ENCODE peak calls at places on chromosomes 5 and 9, in nine cellular contexts. S, T, K, L, X, M, H, I and A are unnamed samples.

GRCh38 chr9:78314953-78315870 is 18.3 kb downstream of the PSAT1 start:
- DNase-seq in S (peak), T (no peak), K (no peak), L (no peak), X (peak), M (no peak), H (no peak), I (no peak), A (no peak)

GRCh38 chr5:180806351-180807011 is 3.9 kb upstream of the MGAT1 start:
- DNase-seq in S (no peak), T (no peak), K (no peak), L (no peak), X (no peak), M (no peak), H (peak), I (no peak), A (no peak)

GRCh38 chr9:25678147-25678666 is at the start of gene TUSC1:
- DNase-seq in S (no peak), T (peak), K (peak), L (peak), X (peak), M (peak), H (no peak), I (peak), A (no peak)

GRCh38 chr9:3928590-3928989 is 371.3 kb downstream of the GLIS3 start:
- DNase-seq in S (no peak), T (no peak), K (no peak), L (no peak), X (no peak), M (no peak), H (no peak), I (no peak), A (no peak)

GRCh38 chr9:111957856-111958631 is 61.4 kb downstream of the UGCG start:
- DNase-seq in S (peak), T (no peak), K (no peak), L (no peak), X (peak), M (peak), H (peak), I (no peak), A (peak)

GRCh38 chr5:92969191-92969780 is 611.7 kb downstream of the NR2F1-AS1 start:
- DNase-seq in S (no peak), T (no peak), K (no peak), L (no peak), X (peak), M (no peak), H (no peak), I (no peak), A (no peak)

GRCh38 chr9:107226431-107226830 is 56.6 kb upstream of the RAD23B start:
- DNase-seq in S (no peak), T (no peak), K (no peak), L (no peak), X (no peak), M (no peak), H (no peak), I (no peak), A (no peak)

GRCh38 chr5:80516826-80517225 is 28.9 kb downstream of the FAM151B start:
- DNase-seq in S (peak), T (no peak), K (no peak), L (no peak), X (peak), M (peak), H (no peak), I (no peak), A (peak)

GRCh38 chr5:90696148-90696547 is 137.6 kb downstream of the ADGRV1 start:
- DNase-seq in S (no peak), T (no peak), K (no peak), L (no peak), X (no peak), M (no peak), H (no peak), I (no peak), A (no peak)

GRCh38 chr5:65142511-65143011 is 339.2 kb downstream of the ADAMTS6 start:
- DNase-seq in S (peak), T (no peak), K (peak), L (no peak), X (peak), M (peak), H (no peak), I (no peak), A (no peak)

GRCh38 chr5:154276932-154277331 is 86.4 kb downstream of the GALNT10 start:
- DNase-seq in S (peak), T (no peak), K (no peak), L (peak), X (peak), M (peak), H (no peak), I (peak), A (peak)

GRCh38 chr5:178630475-178630930 is 3.7 kb upstream of the CLK4 start:
- DNase-seq in S (no peak), T (no peak), K (no peak), L (no peak), X (peak), M (no peak), H (no peak), I (no peak), A (no peak)

GRCh38 chr5:180331647-180331950 is 21.5 kb downstream of the GFPT2 start:
- DNase-seq in S (no peak), T (no peak), K (peak), L (no peak), X (no peak), M (no peak), H (no peak), I (no peak), A (no peak)

GRCh38 chr5:96483878-96484277 is 50.8 kb upstream of the PCSK1 start:
- DNase-seq in S (no peak), T (no peak), K (no peak), L (no peak), X (peak), M (no peak), H (peak), I (no peak), A (no peak)

GRCh38 chr9:14433293-14433818 is 119.4 kb upstream of the NFIB start:
- DNase-seq in S (no peak), T (no peak), K (no peak), L (no peak), X (peak), M (no peak), H (no peak), I (no peak), A (no peak)

GRCh38 chr5:167918492-167919267 is 372.8 kb upstream of the WWC1 start:
- DNase-seq in S (no peak), T (no peak), K (no peak), L (no peak), X (no peak), M (no peak), H (no peak), I (no peak), A (no peak)

GRCh38 chr5:34898258-34898895 is 16.9 kb downstream of the RAD1 start:
- DNase-seq in S (peak), T (peak), K (peak), L (no peak), X (peak), M (peak), H (peak), I (peak), A (peak)

GRCh38 chr5:103259705-103260355 is 1.3 kb downstream of the MACIR start:
- DNase-seq in S (no peak), T (peak), K (peak), L (no peak), X (peak), M (peak), H (no peak), I (no peak), A (no peak)

GRCh38 chr9:95147452-95147851 is 170.1 kb downstream of the FANCC start:
- DNase-seq in S (no peak), T (no peak), K (no peak), L (no peak), X (no peak), M (no peak), H (no peak), I (no peak), A (no peak)

GRCh38 chr5:1883120-1883924 is 597 bp upstream of the IRX4 start:
- DNase-seq in S (no peak), T (no peak), K (peak), L (no peak), X (no peak), M (no peak), H (no peak), I (peak), A (no peak)

GRCh38 chr5:44568519-44568918 is 179.3 kb upstream of the FGF10 start:
- DNase-seq in S (no peak), T (no peak), K (no peak), L (no peak), X (no peak), M (no peak), H (no peak), I (no peak), A (no peak)

GRCh38 chr9:69319324-69320040 is 5.5 kb upstream of the ENTREP1 start:
- DNase-seq in S (no peak), T (no peak), K (no peak), L (no peak), X (no peak), M (no peak), H (no peak), I (no peak), A (no peak)

GRCh38 chr9:70902171-70902570 is 219.2 kb downstream of the TRPM3 start:
- DNase-seq in S (no peak), T (no peak), K (no peak), L (no peak), X (no peak), M (peak), H (no peak), I (no peak), A (no peak)

GRCh38 chr9:30970186-30970585 is 1414.3 kb upstream of the ACO1 start:
- DNase-seq in S (no peak), T (no peak), K (no peak), L (no peak), X (no peak), M (no peak), H (no peak), I (no peak), A (no peak)

GRCh38 chr5:10233505-10233904 is 16.2 kb downstream of the ATPSCKMT start:
- DNase-seq in S (peak), T (no peak), K (no peak), L (no peak), X (peak), M (peak), H (no peak), I (no peak), A (peak)

GRCh38 chr5:142960309-142960696 is 190.1 kb downstream of the ARHGAP26 start:
- DNase-seq in S (no peak), T (no peak), K (no peak), L (no peak), X (peak), M (peak), H (no peak), I (no peak), A (peak)

GRCh38 chr5:9468070-9468388 is 77.8 kb downstream of the SEMA5A start:
- DNase-seq in S (peak), T (no peak), K (no peak), L (no peak), X (peak), M (peak), H (no peak), I (no peak), A (peak)

GRCh38 chr9:126773004-126773607 is 31.7 kb upstream of the ZBTB43 start:
- DNase-seq in S (no peak), T (no peak), K (peak), L (no peak), X (no peak), M (peak), H (no peak), I (no peak), A (no peak)

DNA sequence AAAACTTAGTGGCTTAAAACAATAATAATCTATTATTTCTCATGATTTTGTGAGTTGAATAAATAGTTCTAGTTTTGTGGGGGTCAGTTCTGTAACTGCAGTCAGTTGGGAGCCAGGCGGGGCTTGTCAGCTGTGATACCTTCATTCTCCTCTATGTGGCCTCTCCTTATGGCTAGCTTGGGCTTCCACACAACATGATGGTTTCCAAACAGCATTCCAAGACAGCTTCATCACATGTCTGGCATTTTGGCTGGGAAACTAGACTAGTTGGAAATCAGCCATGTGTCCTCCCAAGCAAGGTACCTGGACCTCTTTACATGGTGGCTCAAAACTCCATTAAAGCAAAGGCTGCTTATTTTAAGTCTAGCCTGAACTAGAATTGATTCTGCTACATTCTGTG is 61.4 kb upstream of the RANBP3L start:
- DNase-seq in S (peak), T (no peak), K (peak), L (no peak), X (peak), M (peak), H (no peak), I (no peak), A (no peak)
- TF ChIP-seq CTCF in S (peak), T (no peak), K (peak), L (no peak), X (no peak), M (peak), H (peak), I (no peak), A (no peak)

GRCh38 chr9:34866614-34867013 is 91.5 kb upstream of the PHF24 start:
- DNase-seq in S (no peak), T (no peak), K (no peak), L (no peak), X (no peak), M (no peak), H (no peak), I (no peak), A (no peak)

GRCh38 chr9:34863426-34863825 is 94.7 kb upstream of the PHF24 start:
- DNase-seq in S (no peak), T (no peak), K (no peak), L (no peak), X (no peak), M (no peak), H (no peak), I (no peak), A (no peak)

GRCh38 chr9:34869390-34869789 is 88.7 kb upstream of the PHF24 start:
- DNase-seq in S (no peak), T (no peak), K (no peak), L (no peak), X (peak), M (peak), H (peak), I (no peak), A (no peak)
- TF ChIP-seq CTCF in S (peak), T (no peak), K (peak), L (no peak), X (peak), M (peak), H (peak), I (peak), A (peak)

DNA sequence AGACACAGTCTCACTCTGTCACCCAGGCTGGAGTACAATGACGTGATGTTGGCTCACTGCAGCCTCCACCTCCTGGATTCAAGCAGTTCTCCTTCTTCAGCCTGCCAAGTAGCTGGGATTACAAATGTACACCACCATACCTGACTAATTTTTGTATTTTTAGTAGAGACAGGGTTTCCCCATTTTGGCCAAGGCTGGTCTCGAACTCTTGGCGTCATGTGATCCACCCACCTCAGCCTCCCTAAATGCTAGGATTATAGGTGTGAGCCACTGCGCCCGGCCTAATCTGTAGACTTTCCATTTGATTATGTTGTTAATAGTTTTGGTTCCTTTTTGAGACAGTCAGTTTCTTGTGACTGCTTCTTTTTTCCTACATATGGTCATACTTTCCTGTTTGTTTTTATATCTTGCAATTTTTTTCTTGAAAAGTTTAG is 31.0 kb downstream of the MTREX start:
- DNase-seq in S (no peak), T (no peak), K (no peak), L (no peak), X (no peak), M (no peak), H (no peak), I (no peak), A (no peak)
- TF ChIP-seq CTCF in S (no peak), T (no peak), K (no peak), L (no peak), X (no peak), M (no peak), H (no peak), I (no peak), A (no peak)

DNA sequence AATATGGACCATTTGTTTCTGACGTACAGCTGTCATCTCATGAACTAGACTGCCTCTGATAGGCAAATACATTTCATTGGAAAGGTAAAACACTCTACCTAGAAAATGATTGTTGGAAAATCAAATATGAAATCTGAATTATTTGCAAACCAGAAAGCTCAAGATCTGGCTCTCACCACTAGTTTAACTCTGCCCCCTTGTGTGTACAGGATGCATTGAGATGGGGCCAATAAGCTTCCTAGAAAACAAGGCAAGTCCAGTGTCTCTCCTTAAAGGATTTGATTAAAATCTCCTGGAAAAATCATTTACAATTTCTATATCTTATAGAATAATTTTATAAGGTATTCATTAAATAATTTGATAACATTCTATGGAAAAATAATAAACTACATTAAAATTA is 311.9 kb upstream of the ANKH start:
- DNase-seq in S (no peak), T (no peak), K (no peak), L (no peak), X (no peak), M (no peak), H (no peak), I (no peak), A (no peak)
- TF ChIP-seq CTCF in S (peak), T (no peak), K (peak), L (no peak), X (peak), M (peak), H (no peak), I (peak), A (peak)

DNA sequence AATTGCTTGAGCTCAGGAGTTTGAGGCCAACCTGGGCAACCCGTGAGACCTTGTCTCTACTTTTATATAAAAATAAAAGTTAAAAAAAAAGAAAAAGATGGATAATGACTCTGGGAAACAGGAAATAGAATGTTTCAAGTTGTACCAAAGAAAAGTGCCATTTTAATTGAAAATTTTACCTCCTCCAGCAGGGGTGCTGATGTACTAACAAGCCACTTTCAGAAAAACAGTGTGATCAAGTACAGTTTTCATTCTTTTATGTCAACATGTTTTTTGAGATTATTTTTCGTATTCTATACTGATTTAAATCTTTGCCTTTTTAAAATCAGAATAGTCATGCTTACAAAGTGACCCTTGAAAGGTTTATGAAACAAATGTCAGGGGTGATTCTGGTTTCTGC is 30.8 kb downstream of the F2R start:
- DNase-seq in S (no peak), T (no peak), K (no peak), L (no peak), X (no peak), M (no peak), H (no peak), I (no peak), A (no peak)
- TF ChIP-seq CTCF in S (no peak), T (no peak), K (no peak), L (no peak), X (no peak), M (peak), H (peak), I (no peak), A (no peak)

DNA sequence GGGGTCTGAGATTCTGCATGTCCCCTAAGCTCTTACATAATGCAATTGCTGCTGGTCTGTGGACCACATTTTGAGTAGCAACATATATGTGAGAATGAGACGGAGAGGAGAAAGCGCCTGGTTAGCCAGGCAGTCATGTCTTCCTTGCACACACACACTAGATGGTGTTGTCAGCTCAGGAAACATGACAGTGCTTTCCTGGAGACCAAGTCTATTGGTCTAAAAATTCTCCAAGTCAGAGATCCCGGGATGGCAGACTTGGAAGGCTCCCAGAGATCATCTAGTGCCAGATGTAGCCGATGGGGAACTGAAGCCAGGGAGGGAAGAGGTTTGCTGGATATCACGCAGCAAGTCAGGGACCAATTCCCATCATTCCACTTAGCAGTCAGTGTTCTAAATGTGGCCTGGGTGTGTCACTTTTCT is 53.4 kb downstream of the GALNT12 start:
- DNase-seq in S (peak), T (no peak), K (no peak), L (no peak), X (peak), M (peak), H (no peak), I (peak), A (peak)
- TF ChIP-seq CTCF in S (peak), T (peak), K (peak), L (no peak), X (peak), M (peak), H (no peak), I (peak), A (peak)